ENCODE peak calls at places on chromosomes 6 and 20, in eight cellular contexts. Q is thoracic aorta; Y is cardiac muscle cell; D is upper lobe of right lung; A is CD4-positive, CD25-positive, alpha-beta regulatory T cell; R is GM23248; N is mesendoderm; F is CD8-positive, alpha-beta T cell. Z is an unnamed sample.
A peak's percentile ranks its signal among the peaks of the same experiment; 100 is the strongest.

GRCh38 chr6:44067760-44068139 is 59.5 kb downstream of the MRPL14 start:
- DNase-seq in N (no peak), F (no peak), R (no peak), D (no peak), A (no peak), Y (no peak), Q (no peak), Z (no peak)

GRCh38 chr20:51634257-51634656 is 91.7 kb upstream of the NFATC2 start:
- DNase-seq in D (no peak), Q (no peak), N (no peak), R (no peak), F (no peak), Y (no peak), A (no peak), Z (no peak)

GRCh38 chr6:122726649-122727048 is 52.9 kb upstream of the FABP7 start:
- DNase-seq in Y (peak; percentile 21), F (no peak), A (no peak), N (peak; percentile 68), Q (no peak), D (no peak), R (peak; percentile 52), Z (no peak)

GRCh38 chr20:32780749-32781402 is 18.7 kb downstream of the DNMT3B start:
- DNase-seq in Y (no peak), R (no peak), N (peak; percentile 46), Q (no peak), D (no peak), F (no peak), A (no peak), Z (no peak)

GRCh38 chr6:107491059-107491609 is 1.2 kb downstream of the SOBP start:
- DNase-seq in Y (peak; percentile 78), F (no peak), N (peak; percentile 61), R (peak; percentile 73), A (no peak), D (peak; percentile 78), Q (no peak), Z (peak; percentile 32)

GRCh38 chr6:31791324-31792089 is 4.0 kb downstream of the VARS1 start:
- DNase-seq in F (no peak), Y (peak; percentile 78), R (peak; percentile 70), Q (no peak), D (no peak), A (no peak), N (peak; percentile 82), Z (no peak)

GRCh38 chr6:64100702-64101101 is 465.1 kb downstream of the PHF3 start:
- DNase-seq in F (no peak), Y (no peak), N (no peak), D (no peak), Q (no peak), R (no peak), A (no peak), Z (no peak)

GRCh38 chr20:62201173-62202082 is 18.6 kb downstream of the MTG2 start:
- DNase-seq in N (no peak), D (no peak), R (no peak), Y (no peak), F (no peak), Q (no peak), A (no peak), Z (no peak)

GRCh38 chr20:45406260-45407066 is 1.6 kb upstream of the DBNDD2 start:
- DNase-seq in R (peak; percentile 87), D (peak; percentile 88), F (peak; percentile 46), N (peak; percentile 49), Q (no peak), A (peak; percentile 43), Y (peak; percentile 72), Z (peak; percentile 86)

GRCh38 chr20:16362642-16363041 is 210.6 kb downstream of the KIF16B start:
- DNase-seq in F (no peak), R (no peak), Y (no peak), N (no peak), Q (no peak), D (no peak), A (no peak), Z (no peak)

GRCh38 chr6:131443514-131443913 is 129.5 kb upstream of the ARG1 start:
- DNase-seq in Q (no peak), D (no peak), F (peak; percentile 38), N (no peak), R (no peak), A (peak; percentile 8), Y (no peak), Z (no peak)

GRCh38 chr20:62708591-62709536 is at the start of gene NTSR1:
- DNase-seq in R (peak; percentile 17), A (no peak), F (no peak), Q (no peak), Y (peak; percentile 12), D (no peak), N (peak; percentile 34), Z (no peak)

GRCh38 chr6:4581468-4582420 is 194.5 kb upstream of the CDYL start:
- DNase-seq in Y (peak; percentile 13), R (peak; percentile 84), F (no peak), A (no peak), N (peak; percentile 89), Q (no peak), D (no peak), Z (no peak)

GRCh38 chr20:5001174-5002076 is at the start of gene SLC23A2:
- DNase-seq in R (peak; percentile 63), Y (peak; percentile 56), F (peak; percentile 52), D (peak; percentile 79), A (peak; percentile 61), N (peak; percentile 31), Q (no peak), Z (peak; percentile 34)

GRCh38 chr20:25250508-25250907 is 2.6 kb downstream of the PYGB start:
- DNase-seq in D (no peak), A (no peak), R (peak; percentile 42), F (no peak), Q (no peak), Y (no peak), N (no peak), Z (peak; percentile 24)

GRCh38 chr6:55443238-55444134 is 116.2 kb downstream of the GFRAL start:
- DNase-seq in N (no peak), A (no peak), Q (no peak), Y (no peak), R (no peak), D (no peak), F (no peak), Z (no peak)

GRCh38 chr6:20692023-20692422 is 157.8 kb downstream of the CDKAL1 start:
- DNase-seq in F (no peak), N (no peak), D (no peak), Q (no peak), Y (no peak), A (no peak), R (no peak), Z (no peak)

GRCh38 chr6:108608453-108609275 is 47.9 kb downstream of the FOXO3 start:
- DNase-seq in N (no peak), F (no peak), Q (no peak), Y (no peak), R (no peak), D (no peak), A (no peak), Z (no peak)

GRCh38 chr6:133699986-133700385 is 188.9 kb upstream of the TCF21 start:
- DNase-seq in F (no peak), Y (no peak), R (peak; percentile 40), Q (no peak), D (no peak), N (no peak), A (no peak), Z (no peak)
- H3K27ac ChIP-seq in F (no peak overlapping the region), Y (no peak overlapping the region), R (no peak overlapping the region), Q (no peak overlapping the region), D (no peak overlapping the region), N (no peak overlapping the region), A (no peak overlapping the region), Z (no peak overlapping the region)

DNA sequence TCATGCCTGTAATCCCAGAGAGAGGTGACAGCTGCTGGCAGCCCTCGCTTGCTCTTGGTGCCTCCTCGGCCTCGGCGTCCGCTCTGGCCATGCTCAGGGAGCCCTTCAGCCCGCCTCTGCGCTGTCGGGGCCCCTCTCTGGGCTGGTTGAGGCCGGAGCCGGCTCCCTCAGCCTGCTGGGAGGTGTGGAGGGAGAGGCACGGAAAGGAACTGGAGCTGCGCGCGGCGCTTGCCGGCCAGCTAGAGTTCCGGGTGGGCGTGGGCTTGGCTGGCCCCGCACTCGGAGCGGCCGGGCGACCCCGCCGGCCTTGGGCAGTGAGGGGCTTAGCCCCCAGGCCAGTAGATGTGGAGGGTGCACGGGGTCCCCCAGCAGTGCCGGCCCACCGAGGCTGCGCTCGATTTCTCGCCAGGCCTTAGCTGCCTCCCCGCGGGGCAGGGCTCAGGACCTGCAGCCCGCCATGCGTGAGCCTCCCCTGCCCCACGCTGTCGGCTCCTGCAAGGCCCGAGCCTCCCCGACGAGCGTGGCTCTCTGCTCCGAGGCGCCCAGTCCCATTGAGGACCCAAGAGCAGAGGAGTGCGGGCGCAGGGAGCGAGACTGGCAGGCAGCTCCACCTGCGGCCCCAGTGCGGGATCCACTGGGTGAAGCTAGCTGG is 34.6 kb downstream of the C6orf52 start:
- DNase-seq in F (no peak), R (no peak), Q (no peak), D (peak; percentile 65), N (peak; percentile 49), Y (no peak), A (no peak), Z (no peak)
- H3K4me3 ChIP-seq in F (no peak overlapping the region), R (no peak overlapping the region), Q (peak overlapping the region; percentile 65), D (peak overlapping the region; percentile 31), N (no peak overlapping the region), Y (peak overlapping the region; percentile 6), A (no peak overlapping the region), Z (peak overlapping the region; percentile 11)

GRCh38 chr6:8195714-8196104 is 93.4 kb upstream of the EEF1E1 start:
- DNase-seq in Y (no peak), R (no peak), D (no peak), F (no peak), Q (no peak), N (no peak), A (no peak), Z (no peak)

GRCh38 chr6:8193541-8193940 is 91.2 kb upstream of the EEF1E1 start:
- DNase-seq in Q (no peak), D (no peak), Y (no peak), A (no peak), R (peak; percentile 7), N (peak; percentile 75), F (no peak), Z (no peak)

GRCh38 chr6:8192597-8192996 is 90.2 kb upstream of the EEF1E1 start:
- DNase-seq in D (no peak), A (no peak), Y (no peak), N (no peak), R (no peak), F (no peak), Q (no peak), Z (no peak)

GRCh38 chr6:8195040-8195713 is 92.8 kb upstream of the EEF1E1 start:
- DNase-seq in R (peak; percentile 17), Y (peak; percentile 18), Q (no peak), F (no peak), D (no peak), N (peak; percentile 68), A (no peak), Z (no peak)

GRCh38 chr6:8194499-8194898 is 92.2 kb upstream of the EEF1E1 start:
- DNase-seq in R (no peak), Q (no peak), D (no peak), F (no peak), Y (no peak), A (no peak), N (peak; percentile 39), Z (no peak)
- H3K27ac ChIP-seq in R (no peak overlapping the region), Q (peak overlapping the region; percentile 58), D (no peak overlapping the region), F (no peak overlapping the region), Y (no peak overlapping the region), A (no peak overlapping the region), N (no peak overlapping the region), Z (no peak overlapping the region)

DNA sequence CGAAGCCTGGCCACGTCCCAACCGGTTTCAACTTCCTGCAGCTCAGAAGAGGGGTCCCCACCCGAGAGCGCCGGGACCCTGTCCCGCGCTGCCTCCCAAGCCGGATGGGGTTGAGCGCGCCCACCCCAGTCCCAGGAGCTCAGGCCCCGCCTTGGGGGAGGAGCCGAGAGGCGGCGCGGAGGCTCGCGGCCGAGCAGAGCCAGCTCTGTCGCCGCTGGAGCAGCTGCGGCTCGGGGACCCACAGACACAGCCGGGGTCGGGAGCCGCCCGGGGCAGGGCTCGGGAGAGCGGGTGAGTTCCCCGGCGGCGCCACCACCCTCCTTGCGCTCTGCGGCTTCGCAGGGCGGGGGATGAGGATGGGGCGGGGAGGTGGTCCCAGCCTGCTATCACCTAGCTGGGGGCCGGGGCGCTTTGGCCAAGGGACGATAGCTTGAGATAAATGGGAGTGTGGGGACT is at the start of gene PPP1R16B:
- DNase-seq in R (peak; percentile 32), Q (no peak), F (peak; percentile 84), D (peak; percentile 75), A (peak; percentile 68), N (peak; percentile 74), Y (peak; percentile 76), Z (peak; percentile 38)
- H3K4me3 ChIP-seq in R (peak within 1 kb of the TSS; percentile 66), Q (peak within 1 kb of the TSS; percentile 74), F (peak within 1 kb of the TSS; percentile 72), D (peak within 1 kb of the TSS; percentile 60), A (peak within 1 kb of the TSS; percentile 84), N (peak within 1 kb of the TSS; percentile 65), Y (peak within 1 kb of the TSS; percentile 37), Z (peak within 1 kb of the TSS; percentile 50)

Z was measured in colonic mucosa.